ENCODE peak calls at places on chromosomes 2 and 18, in nine cellular contexts. Q, I, C, U, B, A, N, S and P are unnamed samples.

GRCh38 chr2:95270541-95271081 is 3.6 kb upstream of the PROM2 start:
- DNase-seq in Q (peak), N (no peak), U (peak), C (no peak), I (no peak), A (no peak), B (no peak), S (peak), P (no peak)

GRCh38 chr2:112662702-112663101 is 17.0 kb downstream of the SLC20A1 start:
- DNase-seq in Q (no peak), U (peak), I (no peak), S (no peak), C (no peak), A (no peak), B (no peak), N (no peak), P (no peak)

GRCh38 chr2:238899386-238899785 is 51.5 kb downstream of the TWIST2 start:
- DNase-seq in S (no peak), I (peak), Q (no peak), N (no peak), U (no peak), C (no peak), A (no peak), B (no peak), P (no peak)

GRCh38 chr2:188881434-188881833 is 92.7 kb upstream of the COL3A1 start:
- DNase-seq in B (no peak), S (no peak), U (no peak), C (no peak), A (no peak), N (no peak), I (no peak), Q (no peak), P (no peak)

GRCh38 chr2:64698668-64699444 is 45.1 kb upstream of the SERTAD2 start:
- DNase-seq in N (peak), I (no peak), C (peak), S (no peak), U (no peak), B (peak), Q (no peak), A (peak), P (no peak)

GRCh38 chr2:223586261-223586660 is 15.9 kb downstream of the SCG2 start:
- DNase-seq in Q (no peak), B (peak), I (no peak), A (peak), U (no peak), C (peak), N (peak), S (no peak), P (no peak)

GRCh38 chr2:11073791-11074190 is 81.5 kb upstream of the SLC66A3 start:
- DNase-seq in C (peak), B (peak), U (no peak), Q (no peak), S (no peak), I (no peak), A (peak), N (peak), P (no peak)

GRCh38 chr2:197126630-197127029 is 183.9 kb downstream of the ANKRD44 start:
- DNase-seq in Q (no peak), B (no peak), C (no peak), N (no peak), S (no peak), A (no peak), I (no peak), U (no peak), P (no peak)

GRCh38 chr2:111246620-111247061 is 125.9 kb downstream of the BCL2L11 start:
- DNase-seq in Q (no peak), C (no peak), U (no peak), S (no peak), B (no peak), N (no peak), I (no peak), A (no peak), P (no peak)

GRCh38 chr18:57249109-57249508 is 102.2 kb downstream of the BOD1L2 start:
- DNase-seq in B (no peak), Q (no peak), C (no peak), I (no peak), A (no peak), N (no peak), S (no peak), U (no peak), P (no peak)

GRCh38 chr2:7999683-8000476 is 682.0 kb upstream of the ID2 start:
- DNase-seq in S (no peak), C (peak), I (no peak), A (no peak), U (no peak), B (no peak), N (no peak), Q (no peak), P (no peak)

GRCh38 chr2:60708630-60709320 is 47.3 kb upstream of the PAPOLG start:
- DNase-seq in B (no peak), I (no peak), U (no peak), N (no peak), S (no peak), C (no peak), Q (no peak), A (no peak), P (no peak)

GRCh38 chr2:114108819-114109416 is 219.0 kb downstream of the ACTR3 start:
- DNase-seq in U (no peak), N (no peak), B (no peak), Q (peak), A (no peak), C (no peak), S (no peak), I (no peak), P (no peak)

GRCh38 chr2:25558262-25558661 is 115.1 kb downstream of the DTNB start:
- DNase-seq in S (no peak), B (peak), I (no peak), U (no peak), Q (no peak), N (peak), C (peak), A (peak), P (no peak)

GRCh38 chr2:80887923-80888322 is 583.4 kb upstream of the LRRTM1 start:
- DNase-seq in S (no peak), N (no peak), I (no peak), U (no peak), Q (no peak), B (no peak), A (no peak), C (no peak), P (no peak)

GRCh38 chr2:187593697-187594096 is 39.5 kb upstream of the TFPI start:
- DNase-seq in N (no peak), I (no peak), S (no peak), U (no peak), A (no peak), Q (no peak), C (peak), B (no peak), P (no peak)

GRCh38 chr2:72579595-72580180 is 246.1 kb downstream of the EXOC6B start:
- DNase-seq in S (no peak), N (peak), B (peak), Q (no peak), I (no peak), A (no peak), U (no peak), C (peak), P (no peak)
- TF ChIP-seq CTCF in S (no peak), N (peak), B (peak), Q (peak), I (peak), A (peak), U (peak), C (peak), P (peak)

GRCh38 chr2:217142649-217143266 is 282.9 kb upstream of the TNP1 start:
- DNase-seq in Q (peak), C (peak), N (peak), U (no peak), I (no peak), A (no peak), B (peak), S (no peak), P (no peak)
- TF ChIP-seq CTCF in Q (peak), C (peak), N (peak), U (peak), I (peak), A (peak), B (peak), S (no peak), P (no peak)

DNA sequence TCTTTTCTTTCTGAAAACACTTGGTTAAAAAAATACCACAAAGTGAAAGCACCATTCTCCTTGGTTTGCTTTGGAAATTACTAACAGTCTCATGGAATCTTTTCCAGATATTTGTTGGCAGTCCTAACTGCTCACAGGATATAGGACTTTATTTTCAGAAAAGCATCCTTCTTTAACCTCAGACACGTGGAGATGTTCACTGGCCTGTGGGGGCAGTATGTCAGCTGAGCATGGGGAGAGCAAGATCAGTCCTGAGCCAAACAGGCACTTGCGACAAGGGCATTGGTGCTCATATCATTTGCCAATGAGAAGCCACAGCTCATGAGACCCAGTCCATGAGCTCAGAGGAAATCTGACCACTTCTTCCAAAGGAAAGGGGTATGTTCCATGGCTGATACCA is 371.9 kb downstream of the NBAS start:
- DNase-seq in C (no peak), B (peak), I (no peak), A (no peak), U (no peak), Q (peak), S (no peak), N (no peak), P (no peak)
- TF ChIP-seq CTCF in C (peak), B (peak), I (no peak), A (peak), U (no peak), Q (peak), S (no peak), N (no peak), P (no peak)

DNA sequence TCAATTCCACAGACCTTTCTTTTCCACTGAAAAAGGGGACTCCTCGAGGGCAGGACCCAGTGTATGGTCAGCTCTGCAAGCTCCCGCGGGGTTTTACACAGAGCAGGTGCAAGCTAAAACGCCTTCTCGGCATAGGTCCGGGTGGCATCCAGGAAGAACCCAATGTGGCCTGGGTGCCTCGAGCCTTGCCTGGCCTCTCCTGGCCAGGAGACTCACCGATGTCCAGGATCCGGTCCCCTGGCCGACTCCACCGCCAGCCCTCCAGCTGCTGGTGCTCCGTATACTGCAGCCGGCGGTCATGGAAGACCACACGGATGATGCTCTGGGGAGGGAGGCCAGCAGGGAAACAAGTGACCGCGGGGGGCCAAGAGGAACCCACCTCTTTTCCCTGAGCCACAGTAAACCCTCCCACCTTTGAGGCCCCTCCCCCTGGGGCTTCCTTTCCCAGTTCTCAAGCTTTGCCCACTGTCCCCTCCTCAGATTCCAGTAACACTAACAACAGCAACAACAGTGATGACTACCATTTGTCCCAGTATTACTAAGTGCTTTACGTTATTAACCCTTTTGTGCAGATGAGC is 36.1 kb downstream of the TFCP2L1 start:
- DNase-seq in S (no peak), A (no peak), N (no peak), B (no peak), C (no peak), I (no peak), U (no peak), Q (no peak), P (no peak)
- TF ChIP-seq CTCF in S (no peak), A (no peak), N (no peak), B (no peak), C (no peak), I (no peak), U (no peak), Q (no peak), P (no peak)

DNA sequence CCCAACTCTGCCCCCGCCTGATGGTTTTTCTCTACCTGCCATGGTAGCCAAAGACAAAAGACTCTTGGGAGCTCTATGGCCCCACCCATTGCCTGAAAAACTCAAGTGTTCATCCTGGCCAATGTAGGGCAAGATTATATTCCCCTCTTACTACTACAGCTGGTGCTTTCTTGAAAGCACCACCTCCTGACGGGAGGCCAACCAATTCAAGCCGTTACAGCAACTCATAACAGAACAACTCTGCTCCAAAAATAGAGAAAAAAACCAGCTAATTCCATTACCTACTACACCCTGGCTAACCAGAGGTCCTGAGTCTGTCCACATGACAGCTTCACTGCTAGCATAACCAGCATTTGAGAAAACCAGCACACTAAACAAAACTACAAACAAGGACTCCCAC is 127.5 kb upstream of the GAREM1 start:
- DNase-seq in U (no peak), C (no peak), A (no peak), B (no peak), Q (no peak), N (no peak), S (no peak), I (no peak), P (no peak)
- TF ChIP-seq CTCF in U (no peak), C (no peak), A (no peak), B (no peak), Q (no peak), N (no peak), S (no peak), I (no peak), P (no peak)

DNA sequence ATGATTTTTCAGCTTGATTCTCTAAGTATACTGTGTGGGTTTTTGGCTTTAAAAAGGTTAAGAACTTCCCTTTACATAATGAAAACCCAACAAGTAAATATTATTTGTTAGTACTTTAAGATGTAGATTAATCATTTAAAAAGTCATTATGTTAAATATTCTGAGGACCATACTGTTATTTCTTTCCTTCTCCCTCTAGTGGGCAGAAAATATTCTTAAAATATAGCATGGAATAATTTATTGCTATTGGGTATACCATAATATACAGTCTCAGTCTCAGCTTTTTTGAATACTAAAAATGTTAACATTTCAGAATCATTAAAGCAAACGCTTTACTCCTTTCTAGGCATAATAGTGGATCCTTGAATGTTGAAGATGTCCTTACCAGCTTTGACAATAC is 28.1 kb downstream of the CAMKMT start:
- DNase-seq in C (no peak), B (peak), S (no peak), N (peak), Q (no peak), I (no peak), A (no peak), U (no peak), P (no peak)
- TF ChIP-seq CTCF in C (no peak), B (peak), S (no peak), N (peak), Q (peak), I (no peak), A (no peak), U (peak), P (no peak)